ENCODE peak calls at places on chromosome 13, in ten cellular contexts. W is tibial nerve, U is PC-3, X is thoracic aorta, L is fibroblast of pulmonary artery, J is choroid plexus epithelial cell, O is left ventricle myocardium inferior, A is cardiac fibroblast, F is pancreas, Y is GM13977. R is an unnamed sample.

GRCh38 chr13:32314968-32315254 is 252 bp downstream of the ZAR1L start:
- DNase-seq in W (peak), U (peak), X (no peak), L (peak), J (peak), O (no peak), A (peak), F (peak), Y (peak), R (peak)

GRCh38 chr13:23453132-23453531 is 19.6 kb upstream of the SACS start:
- DNase-seq in W (no peak), U (no peak), X (no peak), L (no peak), J (no peak), O (no peak), A (no peak), F (no peak), Y (no peak), R (no peak)

GRCh38 chr13:48635478-48635877 is 18.3 kb upstream of the CYSLTR2 start:
- DNase-seq in W (no peak), U (no peak), X (no peak), L (no peak), J (no peak), O (no peak), A (no peak), F (no peak), Y (no peak), R (no peak)

GRCh38 chr13:75139291-75139690 is 342.7 kb downstream of the TBC1D4 start:
- DNase-seq in W (no peak), U (peak), X (no peak), L (peak), J (peak), O (no peak), A (peak), F (no peak), Y (no peak), R (no peak)

GRCh38 chr13:107886118-107886517 is 329.2 kb downstream of the LIG4 start:
- DNase-seq in W (no peak), U (peak), X (no peak), L (no peak), J (no peak), O (no peak), A (no peak), F (no peak), Y (no peak), R (no peak)

GRCh38 chr13:45276887-45277286 is 64.1 kb downstream of the TPT1 start:
- DNase-seq in W (no peak), U (no peak), X (no peak), L (no peak), J (no peak), O (no peak), A (no peak), F (no peak), Y (no peak), R (no peak)

GRCh38 chr13:73081256-73081915 is 22.6 kb downstream of the KLF5 start:
- DNase-seq in W (no peak), U (no peak), X (no peak), L (no peak), J (no peak), O (no peak), A (no peak), F (no peak), Y (no peak), R (no peak)

GRCh38 chr13:26784704-26785639 is 24.4 kb upstream of the GPR12 start:
- DNase-seq in W (peak), U (no peak), X (no peak), L (no peak), J (no peak), O (no peak), A (no peak), F (no peak), Y (no peak), R (no peak)

GRCh38 chr13:80116107-80116506 is 224.8 kb downstream of the SPRY2 start:
- DNase-seq in W (no peak), U (peak), X (no peak), L (peak), J (peak), O (no peak), A (peak), F (no peak), Y (no peak), R (no peak)

GRCh38 chr13:113155201-113155600 is 3.2 kb upstream of the PROZ start:
- DNase-seq in W (no peak), U (no peak), X (no peak), L (no peak), J (no peak), O (no peak), A (no peak), F (no peak), Y (no peak), R (no peak)

GRCh38 chr13:41496420-41497234 is 39.3 kb downstream of the RGCC start:
- DNase-seq in W (no peak), U (no peak), X (no peak), L (peak), J (peak), O (no peak), A (no peak), F (no peak), Y (no peak), R (no peak)

GRCh38 chr13:31980842-31981241 is 50.7 kb upstream of the FRY start:
- DNase-seq in W (no peak), U (peak), X (no peak), L (no peak), J (no peak), O (no peak), A (no peak), F (no peak), Y (no peak), R (no peak)

GRCh38 chr13:92317066-92317465 is 909.5 kb upstream of the GPC6 start:
- DNase-seq in W (no peak), U (no peak), X (no peak), L (peak), J (peak), O (no peak), A (peak), F (no peak), Y (no peak), R (no peak)

GRCh38 chr13:40895207-40895606 is 105.8 kb downstream of the SLC25A15 start:
- DNase-seq in W (no peak), U (no peak), X (no peak), L (no peak), J (no peak), O (no peak), A (no peak), F (no peak), Y (no peak), R (no peak)

GRCh38 chr13:48818495-48818961 is 157.2 kb upstream of the FNDC3A start:
- DNase-seq in W (no peak), U (peak), X (no peak), L (peak), J (peak), O (no peak), A (peak), F (no peak), Y (no peak), R (no peak)

GRCh38 chr13:114282143-114282685 is 813 bp downstream of the UPF3A start:
- DNase-seq in W (no peak), U (peak), X (no peak), L (peak), J (no peak), O (peak), A (peak), F (peak), Y (peak), R (peak)

GRCh38 chr13:19072543-19072942 is 109.1 kb downstream of the TUBA3C start:
- DNase-seq in W (no peak), U (no peak), X (no peak), L (no peak), J (no peak), O (no peak), A (no peak), F (no peak), Y (no peak), R (no peak)

GRCh38 chr13:22848539-22849052 is 332.2 kb upstream of the SGCG start:
- DNase-seq in W (no peak), U (no peak), X (no peak), L (no peak), J (no peak), O (no peak), A (no peak), F (peak), Y (no peak), R (no peak)

GRCh38 chr13:40350283-40350992 is 316.0 kb downstream of the FOXO1 start:
- DNase-seq in W (no peak), U (no peak), X (no peak), L (peak), J (peak), O (no peak), A (peak), F (no peak), Y (no peak), R (no peak)

GRCh38 chr13:105446197-105446596 is 1089.3 kb downstream of the EFNB2 start:
- DNase-seq in W (no peak), U (no peak), X (no peak), L (no peak), J (peak), O (no peak), A (no peak), F (no peak), Y (no peak), R (no peak)

GRCh38 chr13:59665184-59665583 is 498.5 kb downstream of the DIAPH3 start:
- DNase-seq in W (no peak), U (no peak), X (no peak), L (no peak), J (no peak), O (no peak), A (no peak), F (no peak), Y (no peak), R (no peak)

GRCh38 chr13:60080871-60081270 is 82.9 kb downstream of the DIAPH3 start:
- DNase-seq in W (no peak), U (no peak), X (no peak), L (no peak), J (no peak), O (no peak), A (no peak), F (no peak), Y (no peak), R (no peak)

GRCh38 chr13:93260591-93260990 is 34.0 kb downstream of the GPC6 start:
- DNase-seq in W (no peak), U (peak), X (no peak), L (peak), J (peak), O (no peak), A (no peak), F (no peak), Y (no peak), R (no peak)

GRCh38 chr13:114049626-114050101 is 75.8 kb upstream of the C13orf46 start:
- DNase-seq in W (no peak), U (no peak), X (no peak), L (no peak), J (no peak), O (no peak), A (no peak), F (no peak), Y (no peak), R (no peak)

GRCh38 chr13:71477735-71478134 is 389.3 kb downstream of the DACH1 start:
- DNase-seq in W (no peak), U (peak), X (no peak), L (no peak), J (peak), O (no peak), A (peak), F (no peak), Y (peak), R (peak)
- TF ChIP-seq CTCF in W (no peak), U (peak), X (no peak), L (peak), J (peak), O (peak), A (peak), F (no peak), Y (peak), R (no peak)

GRCh38 chr13:63455938-63456337 is 2040.3 kb upstream of the PCDH20 start:
- DNase-seq in W (no peak), U (peak), X (no peak), L (no peak), J (peak), O (no peak), A (no peak), F (no peak), Y (no peak), R (no peak)
- TF ChIP-seq CTCF in W (no peak), U (peak), X (no peak), L (peak), J (peak), O (no peak), A (peak), F (no peak), Y (no peak), R (no peak)

GRCh38 chr13:86464193-86464592 is 665.0 kb upstream of the SLITRK6 start:
- DNase-seq in W (no peak), U (peak), X (no peak), L (peak), J (peak), O (no peak), A (no peak), F (no peak), Y (no peak), R (no peak)
- TF ChIP-seq CTCF in W (no peak), U (no peak), X (no peak), L (no peak), J (peak), O (peak), A (no peak), F (no peak), Y (peak), R (peak)

GRCh38 chr13:27923794-27924528 is 4.2 kb downstream of the PDX1 start:
- DNase-seq in W (no peak), U (no peak), X (no peak), L (no peak), J (no peak), O (no peak), A (no peak), F (peak), Y (peak), R (peak)
- TF ChIP-seq CTCF in W (no peak), U (no peak), X (no peak), L (no peak), J (no peak), O (no peak), A (no peak), F (no peak), Y (no peak), R (no peak)

GRCh38 chr13:36094478-36094877 is 36.7 kb downstream of the DCLK1 start:
- DNase-seq in W (no peak), U (no peak), X (no peak), L (no peak), J (no peak), O (no peak), A (no peak), F (no peak), Y (no peak), R (no peak)
- TF ChIP-seq CTCF in W (no peak), U (no peak), X (no peak), L (no peak), J (no peak), O (no peak), A (no peak), F (no peak), Y (no peak), R (no peak)

GRCh38 chr13:111270126-111270525 is 50.3 kb upstream of the TEX29 start:
- DNase-seq in W (no peak), U (no peak), X (no peak), L (no peak), J (peak), O (no peak), A (no peak), F (no peak), Y (no peak), R (no peak)

GRCh38 chr13:111267784-111268183 is 52.7 kb upstream of the TEX29 start:
- DNase-seq in W (no peak), U (no peak), X (no peak), L (no peak), J (peak), O (no peak), A (no peak), F (no peak), Y (no peak), R (no peak)

GRCh38 chr13:111270765-111271164 is 49.7 kb upstream of the TEX29 start:
- DNase-seq in W (no peak), U (no peak), X (no peak), L (no peak), J (peak), O (no peak), A (no peak), F (no peak), Y (no peak), R (no peak)

GRCh38 chr13:111271186-111271698 is 49.2 kb upstream of the TEX29 start:
- DNase-seq in W (no peak), U (no peak), X (no peak), L (no peak), J (no peak), O (no peak), A (no peak), F (no peak), Y (no peak), R (no peak)

DNA sequence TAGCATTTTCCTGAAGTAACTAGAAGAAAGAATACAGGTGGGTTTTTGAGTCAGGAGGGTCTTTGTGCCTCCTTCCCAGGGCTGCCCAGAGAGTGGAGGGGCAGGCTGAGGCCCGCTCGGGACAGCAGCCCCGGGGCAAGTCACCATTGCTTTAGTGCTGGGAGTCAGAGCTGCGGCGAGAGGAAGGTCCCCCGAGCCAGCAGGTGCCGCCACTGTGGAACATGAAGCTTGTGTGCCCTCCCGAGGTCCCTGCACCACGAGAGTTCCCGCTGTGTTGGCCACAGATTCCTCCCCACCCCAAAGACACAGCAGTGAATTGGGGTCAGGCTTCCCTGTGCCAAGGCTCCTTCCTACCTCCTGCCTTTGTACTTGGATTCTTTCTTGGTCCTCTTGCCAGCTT is 50.9 kb upstream of the TEX29 start:
- DNase-seq in W (no peak), U (no peak), X (no peak), L (no peak), J (no peak), O (no peak), A (no peak), F (no peak), Y (no peak), R (no peak)
- TF ChIP-seq CTCF in W (no peak), U (no peak), X (no peak), L (no peak), J (no peak), O (no peak), A (no peak), F (no peak), Y (no peak), R (no peak)

GRCh38 chr13:99086869-99087129 is 108.9 kb upstream of the DOCK9 start:
- DNase-seq in W (peak), U (no peak), X (no peak), L (peak), J (peak), O (peak), A (no peak), F (peak), Y (no peak), R (no peak)
- TF ChIP-seq CTCF in W (no peak), U (no peak), X (no peak), L (no peak), J (no peak), O (no peak), A (no peak), F (no peak), Y (no peak), R (no peak)